ENCODE peak calls at places on chromosomes 13 and 19, in six cellular contexts. F is effector memory CD4-positive, alpha-beta T cell; I is OCI-LY7; G is hepatocyte; X is cardiac fibroblast; Q is thoracic aorta. P is an unnamed sample.

GRCh38 chr19:7545904-7546303 is 10.4 kb downstream of the PNPLA6 start:
- DNase-seq in F (no peak), I (no peak), G (no peak), X (no peak), Q (no peak), P (no peak)

GRCh38 chr13:30766957-30767603 is 31.7 kb downstream of the ALOX5AP start:
- DNase-seq in F (peak; percentile 5), I (peak; percentile 58), G (peak; percentile 17), X (no peak), Q (no peak), P (peak; percentile 63)

GRCh38 chr13:113153810-113154748 is 4.4 kb upstream of the PROZ start:
- DNase-seq in F (peak; percentile 73), I (peak; percentile 66), G (peak; percentile 90), X (peak; percentile 76), Q (peak; percentile 38), P (peak; percentile 37)

GRCh38 chr13:42110410-42111155 is 62.1 kb downstream of the DGKH start:
- DNase-seq in F (peak; percentile 20), I (peak; percentile 69), G (peak; percentile 76), X (peak; percentile 85), Q (no peak), P (peak; percentile 76)

GRCh38 chr19:18062043-18062442 is 24.7 kb downstream of the IL12RB1 start:
- DNase-seq in F (no peak), I (no peak), G (no peak), X (no peak), Q (no peak), P (no peak)

GRCh38 chr13:30192320-30193093 is 114.8 kb downstream of the KATNAL1 start:
- DNase-seq in F (no peak), I (no peak), G (no peak), X (no peak), Q (no peak), P (no peak)

GRCh38 chr13:70297219-70297618 is 189.0 kb upstream of the KLHL1 start:
- DNase-seq in F (no peak), I (no peak), G (no peak), X (no peak), Q (no peak), P (no peak)

GRCh38 chr13:90197722-90198121 is 1149.8 kb upstream of the MIR17HG start:
- DNase-seq in F (no peak), I (no peak), G (no peak), X (peak; percentile 35), Q (no peak), P (no peak)

GRCh38 chr19:2603320-2603719 is 99.2 kb downstream of the GNG7 start:
- DNase-seq in F (no peak), I (no peak), G (no peak), X (peak; percentile 76), Q (no peak), P (no peak)

GRCh38 chr13:80430561-80430960 is 89.6 kb upstream of the SPRY2 start:
- DNase-seq in F (no peak), I (no peak), G (no peak), X (no peak), Q (no peak), P (no peak)

GRCh38 chr19:49983645-49984229 is 22.8 kb upstream of the SIGLEC11 start:
- DNase-seq in F (peak; percentile 71), I (peak; percentile 79), G (peak; percentile 58), X (peak; percentile 31), Q (peak; percentile 38), P (peak; percentile 62)

GRCh38 chr13:106472621-106473020 is 62.8 kb downstream of the EFNB2 start:
- DNase-seq in F (no peak), I (no peak), G (no peak), X (no peak), Q (no peak), P (no peak)

GRCh38 chr19:33440682-33441081 is 67.2 kb downstream of the CEBPG start:
- DNase-seq in F (no peak), I (no peak), G (no peak), X (no peak), Q (no peak), P (no peak)

GRCh38 chr13:101098873-101099272 is 317.4 kb downstream of the NALCN start:
- DNase-seq in F (no peak), I (no peak), G (no peak), X (no peak), Q (no peak), P (no peak)

GRCh38 chr13:39876258-39876657 is 220.8 kb downstream of the COG6 start:
- DNase-seq in F (no peak), I (no peak), G (no peak), X (peak; percentile 79), Q (no peak), P (no peak)

GRCh38 chr19:29415507-29415906 is 110.3 kb upstream of the VSTM2B start:
- DNase-seq in F (no peak), I (no peak), G (no peak), X (no peak), Q (no peak), P (no peak)

GRCh38 chr19:39139305-39140194 is 14.0 kb downstream of the PAK4 start:
- DNase-seq in F (no peak), I (no peak), G (no peak), X (no peak), Q (no peak), P (no peak)

GRCh38 chr19:17872251-17873001 is 681 bp downstream of the SLC5A5 start:
- DNase-seq in F (peak; percentile 18), I (no peak), G (no peak), X (no peak), Q (no peak), P (no peak)

GRCh38 chr13:51827254-51827653 is 17.7 kb downstream of the TMEM272 start:
- DNase-seq in F (no peak), I (peak; percentile 63), G (no peak), X (no peak), Q (no peak), P (peak; percentile 63)

DNA sequence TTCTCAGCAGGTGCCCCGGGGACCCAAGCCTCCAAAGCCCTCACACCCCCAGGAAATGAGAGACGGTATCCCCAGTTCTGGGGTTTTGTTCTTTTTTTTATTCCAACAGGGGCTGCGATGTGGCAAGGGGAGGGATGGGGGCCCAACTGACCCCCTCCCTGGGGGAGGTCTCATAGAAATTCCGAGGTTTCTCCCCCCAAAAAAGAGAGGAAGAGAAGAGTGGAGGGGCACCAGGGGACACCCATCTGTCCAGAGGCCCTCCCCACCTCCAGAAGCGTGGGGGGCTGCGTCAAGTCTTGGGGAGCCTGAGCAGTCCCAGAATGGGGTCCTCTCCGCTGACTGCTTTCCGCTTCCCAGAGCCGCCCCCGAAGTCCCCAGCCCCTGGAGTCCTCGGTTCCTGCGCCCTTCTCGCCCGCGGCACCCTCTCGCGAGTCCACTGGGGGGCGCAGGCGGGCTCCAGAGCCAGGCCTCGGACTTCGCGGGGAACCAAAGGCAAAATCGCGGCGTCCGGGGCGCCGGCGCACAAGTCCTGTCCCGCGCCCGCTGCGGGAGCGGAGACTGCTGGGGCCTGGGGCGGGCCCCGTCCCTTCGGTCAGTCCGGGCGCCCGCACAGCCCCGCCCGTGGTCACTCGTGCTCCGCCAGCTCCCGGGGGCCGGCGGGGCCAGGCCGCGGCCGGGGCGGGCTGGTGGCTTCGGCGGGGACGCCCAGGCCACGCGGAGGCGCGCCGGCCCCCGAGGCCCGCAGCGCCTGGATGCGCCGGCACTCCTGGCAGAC is 4.4 kb upstream of the ATP1A3 start:
- DNase-seq in F (no peak), I (peak; percentile 74), G (peak; percentile 61), X (peak; percentile 40), Q (no peak), P (no peak)
- H3K4me3 ChIP-seq in F (no peak overlapping the region), I (peak overlapping the region; percentile 59), G (no peak overlapping the region), X (no peak overlapping the region), Q (no peak overlapping the region), P (peak overlapping the region; percentile 23)

GRCh38 chr19:1363599-1363998 is 20.1 kb upstream of the NDUFS7 start:
- DNase-seq in F (no peak), I (no peak), G (no peak), X (no peak), Q (no peak), P (no peak)

GRCh38 chr19:1360126-1360817 is 23.4 kb upstream of the NDUFS7 start:
- DNase-seq in F (no peak), I (no peak), G (no peak), X (peak; percentile 24), Q (no peak), P (no peak)

GRCh38 chr19:1360818-1361461 is 22.8 kb upstream of the NDUFS7 start:
- DNase-seq in F (no peak), I (no peak), G (peak; percentile 37), X (peak; percentile 92), Q (no peak), P (no peak)

GRCh38 chr19:1362385-1363257 is 21.1 kb upstream of the NDUFS7 start:
- DNase-seq in F (no peak), I (no peak), G (no peak), X (no peak), Q (no peak), P (no peak)

DNA sequence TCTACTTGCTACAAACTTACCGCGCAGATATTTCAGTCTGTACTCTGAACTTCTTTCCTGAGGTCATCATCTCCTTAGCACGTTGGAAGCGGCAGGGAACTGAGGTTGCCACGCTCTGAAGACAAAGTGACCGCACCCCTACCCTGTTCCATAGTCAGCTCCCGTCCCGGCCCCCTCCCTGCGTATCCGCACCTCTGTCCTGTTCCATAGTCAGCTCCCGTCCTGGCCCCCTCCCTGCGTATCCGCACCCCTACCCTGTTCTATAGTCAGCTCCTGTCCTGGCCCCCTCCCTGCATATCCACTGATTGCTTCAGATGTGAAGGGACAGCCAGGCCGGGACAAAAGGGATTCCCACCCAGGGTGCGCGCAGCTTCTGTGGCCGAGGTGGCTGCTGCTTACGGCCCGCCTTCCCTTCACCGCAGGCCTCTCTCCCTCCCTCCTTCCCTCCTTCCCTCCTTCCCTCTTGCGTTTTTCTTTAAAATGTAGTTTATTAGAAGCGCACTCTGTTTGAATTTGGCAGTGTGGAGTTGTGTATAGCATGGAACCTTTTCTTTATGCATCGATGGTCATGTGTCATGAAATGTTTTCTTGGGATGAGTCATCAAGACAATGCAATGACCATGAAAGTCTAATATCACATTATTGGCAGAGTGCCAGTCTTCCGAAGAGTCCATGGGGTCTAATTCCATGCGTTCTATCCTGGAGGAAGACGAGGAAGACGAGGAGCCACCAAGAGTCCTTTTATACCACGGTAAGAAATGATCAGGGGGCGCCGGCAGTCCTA is 21.9 kb upstream of the NDUFS7 start:
- DNase-seq in F (no peak), I (no peak), G (no peak), X (peak; percentile 74), Q (no peak), P (no peak)
- H3K4me3 ChIP-seq in F (no peak overlapping the region), I (no peak overlapping the region), G (no peak overlapping the region), X (peak overlapping the region; percentile 36), Q (peak overlapping the region; percentile 58), P (no peak overlapping the region)

DNA sequence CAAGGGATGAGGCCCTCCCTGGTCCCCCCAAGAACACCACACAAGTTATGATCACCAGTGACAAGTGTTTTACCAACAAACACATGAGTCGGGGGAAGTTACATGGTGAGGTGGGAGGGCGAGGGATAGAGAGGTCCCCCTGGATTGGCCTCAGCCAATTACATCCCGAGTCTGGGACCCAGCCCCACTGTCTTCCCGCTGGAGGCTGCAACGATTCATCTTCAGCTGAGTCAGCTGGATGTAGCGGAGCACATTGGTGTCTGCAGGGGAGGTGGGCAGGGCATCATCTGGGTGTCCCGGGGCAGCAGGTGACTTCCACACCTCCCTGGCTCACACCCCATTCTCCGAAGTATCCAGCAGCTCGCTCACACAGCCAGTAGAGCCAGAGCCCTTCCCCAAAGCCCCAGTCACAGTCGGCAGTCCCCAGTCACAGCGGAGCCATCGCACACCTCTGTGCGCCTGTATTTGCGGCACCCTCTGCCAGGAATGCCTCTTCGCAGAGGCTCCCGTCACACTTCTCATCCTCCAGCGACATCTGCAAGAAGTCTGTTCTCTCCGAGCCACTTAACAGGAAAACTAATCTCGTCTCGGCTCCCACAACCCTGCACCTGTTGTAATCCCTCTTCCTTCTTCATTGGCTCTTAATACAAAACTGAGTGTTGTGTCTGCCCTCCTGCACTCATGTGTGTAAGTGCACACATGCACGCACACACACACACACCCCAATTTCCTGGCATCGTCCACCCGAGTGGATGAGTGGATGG is 2.0 kb downstream of the TTC9B start:
- DNase-seq in F (no peak), I (no peak), G (no peak), X (no peak), Q (no peak), P (no peak)
- H3K4me3 ChIP-seq in F (no peak overlapping the region), I (no peak overlapping the region), G (no peak overlapping the region), X (no peak overlapping the region), Q (no peak overlapping the region), P (no peak overlapping the region)

GRCh38 chr19:47049307-47049700 is 880 bp upstream of the TMEM160 start:
- DNase-seq in F (no peak), I (no peak), G (peak; percentile 34), X (peak; percentile 47), Q (no peak), P (no peak)
- H3K4me3 ChIP-seq in F (no peak overlapping the region), I (peak overlapping the region; percentile 47), G (no peak overlapping the region), X (no peak overlapping the region), Q (peak overlapping the region; percentile 82), P (no peak overlapping the region)